ENCODE peak calls at places on chromosomes 7 and 10, in nine cellular contexts. O is stomach, L is H1, D is suprapubic skin, Y is spleen, J is HCT116, K is endothelial cell of umbilical vein, A is prostate gland, Z is upper lobe of left lung. B is an unnamed sample.

GRCh38 chr7:2129376-2130375 is 103.1 kb downstream of the MAD1L1 start:
- DNase-seq in O (no peak), L (no peak), D (no peak), Y (no peak), J (no peak), K (no peak), A (no peak), Z (no peak), B (no peak)

GRCh38 chr10:72080042-72081035 is 8.0 kb downstream of the SPOCK2 start:
- DNase-seq in O (no peak), L (no peak), D (no peak), Y (no peak), J (no peak), K (no peak), A (no peak), Z (no peak), B (peak)

GRCh38 chr10:122567056-122567660 is 6.6 kb downstream of the DMBT1 start:
- DNase-seq in O (peak), L (peak), D (no peak), Y (peak), J (peak), K (peak), A (no peak), Z (no peak), B (no peak)

GRCh38 chr10:36349445-36350063 is 707.5 kb upstream of the FZD8 start:
- DNase-seq in O (no peak), L (no peak), D (no peak), Y (no peak), J (no peak), K (no peak), A (no peak), Z (no peak), B (no peak)

GRCh38 chr7:38973760-38974159 is 3.9 kb upstream of the POU6F2 start:
- DNase-seq in O (no peak), L (no peak), D (no peak), Y (no peak), J (no peak), K (no peak), A (no peak), Z (no peak), B (no peak)

GRCh38 chr7:159015894-159016410 is 128.7 kb downstream of the VIPR2 start:
- DNase-seq in O (no peak), L (no peak), D (no peak), Y (no peak), J (no peak), K (no peak), A (no peak), Z (no peak), B (no peak)

GRCh38 chr7:98360221-98361124 is 40.4 kb downstream of the BAIAP2L1 start:
- DNase-seq in O (peak), L (peak), D (peak), Y (peak), J (no peak), K (no peak), A (no peak), Z (peak), B (no peak)

GRCh38 chr7:12984117-12984516 is 296.7 kb downstream of the ARL4A start:
- DNase-seq in O (no peak), L (no peak), D (no peak), Y (no peak), J (no peak), K (no peak), A (no peak), Z (no peak), B (no peak)

GRCh38 chr10:89427629-89428028 is 13.3 kb downstream of the IFIT5 start:
- DNase-seq in O (no peak), L (no peak), D (no peak), Y (no peak), J (no peak), K (no peak), A (no peak), Z (no peak), B (no peak)

GRCh38 chr7:116953727-116954442 is 584 bp downstream of the ST7 start:
- DNase-seq in O (peak), L (peak), D (peak), Y (peak), J (peak), K (peak), A (peak), Z (peak), B (peak)

GRCh38 chr10:4807803-4808507 is 18.1 kb upstream of the AKR1E2 start:
- DNase-seq in O (no peak), L (no peak), D (no peak), Y (no peak), J (no peak), K (peak), A (no peak), Z (no peak), B (no peak)

GRCh38 chr7:116512524-116513188 is 12.2 kb upstream of the CAV1 start:
- DNase-seq in O (no peak), L (no peak), D (no peak), Y (no peak), J (no peak), K (no peak), A (no peak), Z (no peak), B (no peak)

GRCh38 chr7:37920619-37921339 is at the start of gene EPDR1:
- DNase-seq in O (no peak), L (no peak), D (no peak), Y (peak), J (peak), K (no peak), A (peak), Z (peak), B (peak)

GRCh38 chr10:131733596-131733995 is 167.2 kb upstream of the PPP2R2D start:
- DNase-seq in O (peak), L (no peak), D (no peak), Y (peak), J (no peak), K (no peak), A (no peak), Z (no peak), B (no peak)

GRCh38 chr7:26779978-26780595 is 84.3 kb downstream of the SKAP2 start:
- DNase-seq in O (no peak), L (no peak), D (no peak), Y (no peak), J (no peak), K (no peak), A (no peak), Z (no peak), B (no peak)

GRCh38 chr7:128078309-128078708 is 47.1 kb upstream of the LRRC4 start:
- DNase-seq in O (no peak), L (no peak), D (no peak), Y (no peak), J (no peak), K (no peak), A (no peak), Z (no peak), B (no peak)

GRCh38 chr10:25017247-25017590 is 807 bp downstream of the THNSL1 start:
- DNase-seq in O (peak), L (no peak), D (no peak), Y (no peak), J (no peak), K (no peak), A (peak), Z (peak), B (no peak)

GRCh38 chr7:93921607-93922446 is at the start of gene GNG11:
- DNase-seq in O (peak), L (peak), D (peak), Y (peak), J (no peak), K (peak), A (peak), Z (peak), B (peak)

GRCh38 chr10:58573970-58574538 is 61.4 kb downstream of the BICC1 start:
- DNase-seq in O (no peak), L (no peak), D (no peak), Y (no peak), J (no peak), K (no peak), A (no peak), Z (no peak), B (no peak)

GRCh38 chr7:45461014-45461413 is 113.2 kb upstream of the ADCY1 start:
- DNase-seq in O (no peak), L (no peak), D (no peak), Y (no peak), J (no peak), K (no peak), A (no peak), Z (no peak), B (no peak)

GRCh38 chr10:50422259-50422658 is 170.9 kb upstream of the ASAH2 start:
- DNase-seq in O (no peak), L (no peak), D (no peak), Y (no peak), J (no peak), K (no peak), A (no peak), Z (no peak), B (no peak)

GRCh38 chr10:86512137-86512536 is 9.5 kb downstream of the WAPL start:
- DNase-seq in O (no peak), L (no peak), D (no peak), Y (no peak), J (no peak), K (no peak), A (no peak), Z (no peak), B (no peak)

GRCh38 chr10:113631680-113632079 is 32.2 kb downstream of the NRAP start:
- DNase-seq in O (no peak), L (no peak), D (no peak), Y (no peak), J (no peak), K (no peak), A (no peak), Z (no peak), B (no peak)

GRCh38 chr10:113518415-113518814 is 34.4 kb upstream of the HABP2 start:
- DNase-seq in O (no peak), L (no peak), D (no peak), Y (no peak), J (no peak), K (no peak), A (no peak), Z (no peak), B (no peak)

GRCh38 chr10:57579926-57580325 is 687.8 kb downstream of the IPMK start:
- DNase-seq in O (no peak), L (peak), D (no peak), Y (no peak), J (no peak), K (no peak), A (no peak), Z (no peak), B (no peak)

GRCh38 chr7:3568516-3568915 is 267.5 kb downstream of the SDK1 start:
- DNase-seq in O (no peak), L (no peak), D (no peak), Y (no peak), J (no peak), K (no peak), A (no peak), Z (no peak), B (no peak)

GRCh38 chr10:3270597-3270996 is 98.0 kb upstream of the PITRM1 start:
- DNase-seq in O (no peak), L (no peak), D (no peak), Y (no peak), J (no peak), K (no peak), A (no peak), Z (no peak), B (no peak)

GRCh38 chr10:14485986-14486385 is 155.3 kb upstream of the FRMD4A start:
- DNase-seq in O (no peak), L (no peak), D (no peak), Y (no peak), J (no peak), K (no peak), A (no peak), Z (no peak), B (no peak)
- TF ChIP-seq POLR2A in O (no peak), L (no peak), D (no peak), Y (no peak), J (no peak), K (no peak), A (no peak), Z (no peak), B (no peak)

GRCh38 chr7:114086491-114086905 is 167.7 kb upstream of the PPP1R3A start:
- DNase-seq in O (peak), L (no peak), D (peak), Y (no peak), J (no peak), K (no peak), A (peak), Z (peak), B (no peak)
- H3K4me3 ChIP-seq in O (peak), L (peak), D (peak), Y (peak), J (peak), K (peak), A (peak), Z (peak), B (peak)

GRCh38 chr7:100266576-100267354 is 40.7 kb upstream of the SPDYE3 start:
- DNase-seq in O (no peak), L (no peak), D (no peak), Y (no peak), J (no peak), K (peak), A (no peak), Z (no peak), B (no peak)

GRCh38 chr7:100267648-100268047 is 39.9 kb upstream of the SPDYE3 start:
- DNase-seq in O (no peak), L (no peak), D (no peak), Y (no peak), J (no peak), K (no peak), A (no peak), Z (no peak), B (no peak)

GRCh38 chr7:100275120-100275519 is 32.4 kb upstream of the SPDYE3 start:
- DNase-seq in O (no peak), L (no peak), D (no peak), Y (no peak), J (no peak), K (no peak), A (no peak), Z (no peak), B (no peak)

GRCh38 chr7:100271716-100272537 is 35.6 kb upstream of the SPDYE3 start:
- DNase-seq in O (peak), L (peak), D (peak), Y (peak), J (peak), K (peak), A (peak), Z (peak), B (peak)
- TF ChIP-seq POLR2AphosphoS5 in O (no peak), L (peak), D (no peak), Y (peak), J (peak), K (peak), A (peak), Z (peak), B (no peak)

GRCh38 chr7:36152756-36153570 is at the start of gene EEPD1:
- DNase-seq in O (peak), L (peak), D (peak), Y (peak), J (peak), K (peak), A (peak), Z (peak), B (peak)

GRCh38 chr7:36149694-36150452 is 3.2 kb upstream of the EEPD1 start:
- DNase-seq in O (no peak), L (no peak), D (no peak), Y (no peak), J (no peak), K (no peak), A (no peak), Z (no peak), B (no peak)

GRCh38 chr7:36154255-36155212 is 1.5 kb downstream of the EEPD1 start:
- DNase-seq in O (no peak), L (no peak), D (no peak), Y (peak), J (no peak), K (no peak), A (no peak), Z (no peak), B (no peak)

GRCh38 chr7:36153571-36154097 is 580 bp downstream of the EEPD1 start:
- DNase-seq in O (no peak), L (no peak), D (no peak), Y (peak), J (no peak), K (no peak), A (peak), Z (peak), B (no peak)

GRCh38 chr7:36151921-36152755 is 916 bp upstream of the EEPD1 start:
- DNase-seq in O (no peak), L (no peak), D (no peak), Y (no peak), J (no peak), K (peak), A (no peak), Z (no peak), B (no peak)
- TF ChIP-seq POLR2A in O (no peak), L (peak), D (no peak), Y (no peak), J (no peak), K (no peak), A (no peak), Z (no peak), B (no peak)

GRCh38 chr7:126700807-126701604 is 551.7 kb downstream of the GRM8 start:
- DNase-seq in O (no peak), L (peak), D (no peak), Y (peak), J (peak), K (peak), A (no peak), Z (peak), B (no peak)
- H3K4me3 ChIP-seq in O (no peak), L (no peak), D (no peak), Y (no peak), J (no peak), K (no peak), A (no peak), Z (no peak), B (no peak)

DNA sequence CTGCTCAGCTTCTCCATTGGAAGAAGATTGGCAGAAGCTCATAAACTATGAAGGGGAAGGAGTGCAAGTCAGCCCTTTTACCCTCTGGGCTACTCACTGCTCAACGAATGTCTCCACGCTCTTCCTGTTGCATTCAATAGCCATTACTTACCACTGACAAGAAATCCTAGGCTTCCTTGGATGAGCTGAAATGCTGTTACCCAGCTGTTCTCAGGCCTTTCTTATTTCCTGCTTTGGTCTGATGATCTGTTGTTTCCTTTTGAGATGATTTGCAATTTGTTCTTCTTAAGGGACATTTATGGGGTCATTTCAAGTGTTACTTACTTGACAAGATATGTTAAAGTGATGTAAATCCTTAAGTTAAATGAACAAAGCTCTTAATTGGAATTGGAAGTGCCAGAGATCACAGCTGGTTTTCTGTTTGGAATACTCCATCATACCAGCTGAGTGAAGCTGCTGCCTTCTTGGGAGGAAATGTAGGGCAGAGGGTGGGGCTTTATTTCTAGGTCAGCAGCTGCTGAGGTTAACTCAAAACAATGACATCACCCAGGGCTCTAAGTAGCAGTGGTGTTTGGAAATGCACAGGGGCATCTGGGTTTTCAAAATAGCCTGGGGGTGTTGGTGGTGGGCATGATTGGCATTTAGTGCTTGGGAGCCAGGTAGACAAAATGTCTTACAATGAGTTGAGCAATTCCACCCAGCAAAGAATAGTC is 169.9 kb downstream of the PRKCQ start:
- DNase-seq in O (no peak), L (no peak), D (no peak), Y (no peak), J (no peak), K (peak), A (no peak), Z (peak), B (no peak)
- TF ChIP-seq POLR2AphosphoS5 in O (no peak), L (no peak), D (no peak), Y (no peak), J (no peak), K (no peak), A (no peak), Z (no peak), B (no peak)

GRCh38 chr7:30905078-30906012 is 6.3 kb upstream of the AQP1 start:
- DNase-seq in O (no peak), L (no peak), D (no peak), Y (no peak), J (no peak), K (no peak), A (no peak), Z (peak), B (no peak)
- TF ChIP-seq POLR2A in O (no peak), L (no peak), D (no peak), Y (no peak), J (no peak), K (no peak), A (no peak), Z (no peak), B (no peak)